ENCODE peak calls at places on chromosomes 4 and X, in seven cellular contexts. K is substantia nigra; R is stomach; H is endodermal cell; U is MM.1S; D is naive thymus-derived CD4-positive, alpha-beta T cell; W is epithelial cell of prostate. M is an unnamed sample.

GRCh38 chr4:3393171-3393570 is 48.6 kb upstream of the HGFAC start:
- DNase-seq in W (no peak), U (no peak), K (no peak), R (no peak), H (no peak), D (no peak), M (no peak)

GRCh38 chr4:147794787-147795413 is 63.0 kb downstream of the ARHGAP10 start:
- DNase-seq in R (no peak), H (no peak), K (no peak), U (no peak), W (no peak), D (no peak), M (no peak)

GRCh38 chr4:148192526-148192925 is 249.7 kb downstream of the NR3C2 start:
- DNase-seq in H (no peak), W (no peak), R (no peak), K (no peak), D (no peak), U (no peak), M (no peak)

GRCh38 chrX:14963447-14964236 is 90.4 kb downstream of the MOSPD2 start:
- DNase-seq in W (peak; percentile 3), K (no peak), H (no peak), D (no peak), R (no peak), U (no peak), M (no peak)

GRCh38 chr4:106809083-106809482 is 227.0 kb downstream of the DKK2 start:
- DNase-seq in R (no peak), H (no peak), W (no peak), D (no peak), U (peak; percentile 40), K (no peak), M (no peak)

GRCh38 chr4:1770791-1771231 is 22.3 kb upstream of the FGFR3 start:
- DNase-seq in U (no peak), H (no peak), R (no peak), W (no peak), K (no peak), D (no peak), M (no peak)

GRCh38 chr4:87510747-87511146 is 18.4 kb downstream of the SPARCL1 start:
- DNase-seq in K (no peak), D (no peak), H (no peak), W (no peak), U (no peak), R (no peak), M (no peak)

GRCh38 chr4:109077486-109077885 is 225.0 kb downstream of the COL25A1 start:
- DNase-seq in W (no peak), K (no peak), U (no peak), H (no peak), D (no peak), R (no peak), M (no peak)

GRCh38 chrX:12956704-12957541 is 18.0 kb upstream of the TMSB4X start:
- DNase-seq in H (no peak), W (no peak), U (peak; percentile 88), D (peak; percentile 85), R (no peak), K (no peak), M (no peak)

GRCh38 chr4:109559625-109559982 is 442 bp upstream of the MCUB start:
- DNase-seq in H (peak; percentile 86), K (no peak), U (no peak), W (no peak), R (no peak), D (no peak), M (no peak)

GRCh38 chrX:150752124-150752523 is 58.9 kb downstream of the MTMR1 start:
- DNase-seq in W (no peak), U (no peak), R (no peak), K (no peak), H (no peak), D (no peak), M (no peak)

GRCh38 chr4:81058621-81059020 is 28.1 kb downstream of the BMP3 start:
- DNase-seq in R (no peak), H (no peak), W (no peak), D (no peak), K (no peak), U (no peak), M (no peak)

GRCh38 chr4:39792128-39792527 is 94.2 kb downstream of the UBE2K start:
- DNase-seq in R (no peak), W (no peak), U (no peak), H (peak; percentile 19), D (no peak), K (no peak), M (no peak)

GRCh38 chr4:46648088-46648744 is 258.3 kb upstream of the GABRA2 start:
- DNase-seq in K (no peak), R (no peak), W (peak; percentile 14), H (peak; percentile 89), U (peak; percentile 76), D (no peak), M (no peak)

GRCh38 chr4:168884251-168885124 is 125.6 kb downstream of the CBR4 start:
- DNase-seq in H (no peak), D (no peak), R (no peak), W (no peak), K (no peak), U (no peak), M (no peak)
- H3K27ac ChIP-seq in H (no peak overlapping the region), D (no peak overlapping the region), R (no peak overlapping the region), W (no peak overlapping the region), K (no peak overlapping the region), U (no peak overlapping the region), M (no peak overlapping the region)

DNA sequence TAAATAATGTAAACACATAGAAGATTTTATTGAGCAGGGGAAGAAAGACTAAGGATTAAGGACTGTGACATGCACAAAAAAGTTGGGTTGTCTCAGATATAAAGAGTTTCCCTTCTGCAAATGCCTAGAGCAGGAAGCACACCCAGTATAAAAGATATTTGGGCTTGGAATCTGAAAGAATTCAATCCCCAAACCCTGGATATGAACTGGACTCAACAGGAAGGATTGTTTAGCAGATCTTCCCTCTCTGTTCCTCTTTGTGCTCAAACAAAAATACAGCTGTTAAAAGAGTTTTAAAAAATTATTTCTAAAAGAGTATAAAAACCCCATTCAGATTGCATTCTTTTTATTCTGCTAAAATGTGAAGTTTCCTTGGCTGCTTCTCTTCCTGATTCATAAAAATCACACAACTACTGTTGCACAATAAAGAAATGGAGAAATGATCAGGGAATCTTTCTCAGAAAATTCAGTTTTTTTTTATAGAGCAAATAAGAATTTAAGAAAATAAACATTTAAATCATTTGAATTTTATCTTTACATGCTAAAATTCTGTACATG is 71.4 kb downstream of the PDLIM5 start:
- DNase-seq in K (no peak), D (no peak), W (no peak), U (no peak), H (no peak), R (no peak), M (no peak)
- H3K27ac ChIP-seq in K (no peak overlapping the region), D (no peak overlapping the region), W (peak overlapping the region; percentile 30), U (no peak overlapping the region), H (no peak overlapping the region), R (no peak overlapping the region), M (no peak overlapping the region)

GRCh38 chr4:55609393-55609821 is 17.4 kb upstream of the PDCL2 start:
- DNase-seq in H (no peak), K (no peak), D (no peak), U (peak; percentile 25), W (peak; percentile 93), R (no peak), M (no peak)

GRCh38 chr4:55600640-55601039 is 8.6 kb upstream of the PDCL2 start:
- DNase-seq in W (no peak), R (no peak), K (no peak), U (no peak), H (no peak), D (no peak), M (no peak)

GRCh38 chr4:55608591-55608990 is 16.5 kb upstream of the PDCL2 start:
- DNase-seq in R (no peak), W (no peak), U (no peak), K (no peak), H (no peak), D (no peak), M (no peak)

GRCh38 chr4:55604996-55605395 is 13.0 kb upstream of the PDCL2 start:
- DNase-seq in R (no peak), U (no peak), W (no peak), H (no peak), D (no peak), K (no peak), M (no peak)
- H3K27ac ChIP-seq in R (no peak overlapping the region), U (no peak overlapping the region), W (no peak overlapping the region), H (no peak overlapping the region), D (no peak overlapping the region), K (no peak overlapping the region), M (no peak overlapping the region)

GRCh38 chrX:129698150-129698549 is 40.6 kb upstream of the XPNPEP2 start:
- DNase-seq in R (no peak), W (no peak), K (no peak), D (no peak), U (no peak), H (no peak), M (no peak)
- H3K27ac ChIP-seq in R (no peak overlapping the region), W (no peak overlapping the region), K (no peak overlapping the region), D (no peak overlapping the region), U (no peak overlapping the region), H (no peak overlapping the region), M (no peak overlapping the region)

DNA sequence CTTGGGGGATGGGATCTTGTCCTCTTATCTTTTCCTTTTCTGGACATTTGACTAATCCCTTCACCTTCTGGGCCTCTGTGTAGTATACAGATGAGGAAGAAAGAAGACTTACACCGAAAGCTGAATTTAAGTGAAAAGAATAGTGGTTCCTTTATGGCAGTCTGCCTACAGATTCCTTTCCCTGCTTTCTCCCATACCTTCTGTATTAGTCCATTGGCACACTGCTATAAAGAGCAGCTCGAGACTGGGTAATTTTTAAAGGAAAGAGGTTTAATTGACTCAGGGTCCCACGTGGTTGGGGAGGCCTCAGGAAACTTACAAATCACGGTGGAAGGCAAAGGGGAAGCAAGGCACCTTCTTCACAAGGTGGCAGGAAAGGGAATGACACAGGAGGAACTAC is 34.1 kb upstream of the CD38 start:
- DNase-seq in R (no peak), K (no peak), U (no peak), D (no peak), H (no peak), W (no peak), M (no peak)
- H3K27ac ChIP-seq in R (no peak overlapping the region), K (no peak overlapping the region), U (no peak overlapping the region), D (no peak overlapping the region), H (no peak overlapping the region), W (no peak overlapping the region), M (no peak overlapping the region)

GRCh38 chrX:130340271-130340670 is 552 bp downstream of the SLC25A14 start:
- DNase-seq in W (no peak), H (no peak), U (no peak), K (no peak), R (no peak), D (no peak), M (no peak)
- H3K27ac ChIP-seq in W (no peak overlapping the region), H (no peak overlapping the region), U (no peak overlapping the region), K (no peak overlapping the region), R (no peak overlapping the region), D (peak overlapping the region; percentile 68), M (no peak overlapping the region)

DNA sequence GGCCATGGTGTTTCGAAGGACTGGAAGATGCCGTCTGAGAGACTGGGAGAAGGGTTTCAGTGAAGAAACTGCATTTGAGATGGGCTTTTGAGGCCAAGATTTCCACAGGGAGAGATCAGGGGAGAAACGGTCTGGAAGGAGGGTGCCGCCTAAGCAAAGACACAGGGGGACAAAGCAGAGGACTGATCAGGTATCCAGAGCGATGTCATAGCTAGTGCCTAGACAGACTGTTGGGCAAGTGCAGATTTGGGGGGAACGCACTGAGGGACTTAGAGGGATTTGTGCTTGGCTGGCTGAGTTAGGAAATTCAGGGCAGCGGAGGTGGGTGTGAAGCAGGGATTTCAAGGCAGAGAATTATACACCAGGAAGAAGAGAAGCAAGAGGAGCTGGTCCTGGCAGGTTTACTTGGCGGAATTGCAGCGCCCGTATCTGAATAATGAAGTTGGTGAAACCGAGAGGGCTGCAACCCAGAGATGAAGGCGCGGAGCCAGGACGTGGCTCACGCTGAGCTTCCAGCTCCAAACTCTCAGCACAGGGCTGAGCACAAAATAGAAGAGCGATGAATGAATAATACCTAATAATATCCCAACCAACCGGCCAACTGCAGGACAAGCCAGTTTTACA is 106.9 kb downstream of the MAML3 start:
- DNase-seq in D (no peak), U (no peak), H (peak; percentile 72), K (no peak), R (peak; percentile 33), W (peak; percentile 18), M (no peak)
- H3K27ac ChIP-seq in D (no peak overlapping the region), U (no peak overlapping the region), H (no peak overlapping the region), K (no peak overlapping the region), R (no peak overlapping the region), W (peak overlapping the region; percentile 40), M (no peak overlapping the region)